ENCODE peak calls at places on chromosomes 3 and 15, in six cellular contexts. S is A549, E is stomach, B is NB4, U is breast epithelium, Q is prostate gland. Z is an unnamed sample.

GRCh38 chr3:132444333-132444732 is 27.0 kb downstream of the DNAJC13 start:
- DNase-seq in S (no peak), E (no peak), B (no peak), U (no peak), Q (no peak), Z (no peak)

GRCh38 chr15:28952666-28953491 is 67.1 kb downstream of the APBA2 start:
- DNase-seq in S (no peak), E (no peak), B (no peak), U (no peak), Q (no peak), Z (no peak)

GRCh38 chr3:40307176-40307575 is 2.3 kb upstream of the EIF1B start:
- DNase-seq in S (no peak), E (no peak), B (no peak), U (no peak), Q (no peak), Z (no peak)

GRCh38 chr3:23778451-23778850 is 27.3 kb upstream of the UBE2E1 start:
- DNase-seq in S (no peak), E (no peak), B (no peak), U (no peak), Q (no peak), Z (no peak)

GRCh38 chr3:81744366-81744765 is 17.1 kb downstream of the GBE1 start:
- DNase-seq in S (peak), E (no peak), B (peak), U (no peak), Q (no peak), Z (peak)

GRCh38 chr15:94168250-94168649 is 63.1 kb upstream of the MCTP2 start:
- DNase-seq in S (no peak), E (no peak), B (peak), U (no peak), Q (no peak), Z (peak)

GRCh38 chr15:95522533-95522932 is 808.0 kb upstream of the NR2F2 start:
- DNase-seq in S (no peak), E (no peak), B (no peak), U (no peak), Q (no peak), Z (no peak)

GRCh38 chr15:40360015-40360414 is 2.0 kb downstream of the DISP2 start:
- DNase-seq in S (no peak), E (no peak), B (no peak), U (no peak), Q (no peak), Z (no peak)

GRCh38 chr15:34812369-34812768 is 17.0 kb upstream of the ACTC1 start:
- DNase-seq in S (no peak), E (no peak), B (no peak), U (no peak), Q (no peak), Z (no peak)

GRCh38 chr3:33717616-33717865 is 513 bp downstream of the CLASP2 start:
- DNase-seq in S (peak), E (peak), B (peak), U (no peak), Q (peak), Z (peak)

GRCh38 chr15:81163961-81164800 is 30.1 kb downstream of the CFAP161 start:
- DNase-seq in S (no peak), E (no peak), B (no peak), U (no peak), Q (no peak), Z (peak)

GRCh38 chr3:135895734-135896121 is 69.8 kb upstream of the PPP2R3A start:
- DNase-seq in S (no peak), E (no peak), B (no peak), U (no peak), Q (no peak), Z (no peak)

GRCh38 chr15:36579792-36580431 is 486 bp downstream of the CDIN1 start:
- DNase-seq in S (no peak), E (peak), B (no peak), U (no peak), Q (no peak), Z (no peak)

GRCh38 chr15:76073554-76073953 is 13.8 kb downstream of the TMEM266 start:
- DNase-seq in S (no peak), E (no peak), B (no peak), U (no peak), Q (no peak), Z (no peak)

GRCh38 chr3:4963669-4964589 is 15.3 kb upstream of the BHLHE40 start:
- DNase-seq in S (no peak), E (no peak), B (no peak), U (no peak), Q (no peak), Z (no peak)

GRCh38 chr15:36671017-36671416 is 91.6 kb downstream of the CDIN1 start:
- DNase-seq in S (no peak), E (no peak), B (no peak), U (no peak), Q (no peak), Z (no peak)

GRCh38 chr3:122627301-122627700 is 49.9 kb downstream of the PARP15 start:
- DNase-seq in S (no peak), E (no peak), B (no peak), U (no peak), Q (no peak), Z (no peak)

GRCh38 chr3:101509276-101509675 is 3.7 kb downstream of the SENP7 start:
- DNase-seq in S (no peak), E (no peak), B (no peak), U (no peak), Q (no peak), Z (no peak)

GRCh38 chr3:109195812-109196211 is 59.3 kb downstream of the C3orf85 start:
- DNase-seq in S (peak), E (no peak), B (no peak), U (no peak), Q (no peak), Z (no peak)

GRCh38 chr3:9036327-9037112 is 73.2 kb upstream of the RAD18 start:
- DNase-seq in S (no peak), E (peak), B (no peak), U (peak), Q (no peak), Z (no peak)

GRCh38 chr3:70989174-70989573 is 594.4 kb downstream of the FOXP1 start:
- DNase-seq in S (no peak), E (no peak), B (no peak), U (no peak), Q (no peak), Z (no peak)

GRCh38 chr3:123745184-123745855 is 138.8 kb downstream of the MYLK start:
- DNase-seq in S (no peak), E (no peak), B (peak), U (no peak), Q (no peak), Z (no peak)

GRCh38 chr3:16740531-16740930 is 135.3 kb upstream of the DAZL start:
- DNase-seq in S (no peak), E (no peak), B (no peak), U (no peak), Q (no peak), Z (no peak)

GRCh38 chr3:195034101-195034500 is 236.9 kb downstream of the XXYLT1 start:
- DNase-seq in S (no peak), E (no peak), B (no peak), U (no peak), Q (no peak), Z (no peak)
- TF ChIP-seq POLR2A in S (no peak), E (no peak), B (no peak), U (no peak), Q (no peak), Z (no peak)

GRCh38 chr3:780505-780904 is 312.3 kb upstream of the CNTN6 start:
- DNase-seq in S (no peak), E (no peak), B (no peak), U (no peak), Q (no peak), Z (no peak)
- TF ChIP-seq POLR2A in S (no peak), E (no peak), B (no peak), U (no peak), Q (no peak), Z (no peak)

GRCh38 chr3:180871901-180872300 is 40.6 kb upstream of the FXR1 start:
- DNase-seq in S (no peak), E (no peak), B (no peak), U (no peak), Q (no peak), Z (no peak)

GRCh38 chr3:180875071-180875698 is 37.3 kb upstream of the FXR1 start:
- DNase-seq in S (no peak), E (no peak), B (no peak), U (no peak), Q (no peak), Z (no peak)

GRCh38 chr3:180870008-180870733 is 42.3 kb upstream of the FXR1 start:
- DNase-seq in S (no peak), E (no peak), B (no peak), U (no peak), Q (no peak), Z (no peak)
- TF ChIP-seq POLR2A in S (no peak), E (no peak), B (no peak), U (no peak), Q (no peak), Z (no peak)

DNA sequence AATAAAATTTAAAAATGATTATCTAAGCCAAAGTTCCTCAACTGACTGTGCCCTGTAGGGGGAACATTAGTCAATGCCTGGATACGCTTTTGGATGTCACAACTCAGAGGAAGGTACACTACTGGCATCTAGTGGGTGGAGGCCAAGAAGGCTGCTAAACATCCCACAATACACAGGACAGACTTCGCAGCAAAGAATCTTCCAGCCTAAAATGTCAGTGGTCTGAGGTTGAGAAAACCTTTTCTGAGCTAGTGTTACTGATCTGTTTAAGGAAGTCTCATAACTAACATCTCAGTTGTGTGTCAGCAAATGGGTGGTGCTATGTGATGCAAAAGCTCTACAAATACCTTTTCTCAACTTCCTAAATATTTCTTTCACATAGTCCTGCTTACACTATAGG is 20.9 kb upstream of the LDHAL6B start:
- DNase-seq in S (no peak), E (no peak), B (peak), U (no peak), Q (no peak), Z (peak)
- TF ChIP-seq POLR2A in S (no peak), E (no peak), B (no peak), U (no peak), Q (no peak), Z (no peak)